ENCODE peak calls at places on chromosomes 7 and 10, in four cellular contexts. F, B, V and T are unnamed samples.

GRCh38 chr7:101882595-101883564 is 65.5 kb downstream of the CUX1 start:
- DNase-seq in B (peak; percentile 100), F (peak; percentile 97), V (peak; percentile 64), T (no peak)

GRCh38 chr7:27510550-27510949 is 152.1 kb downstream of the HIBADH start:
- DNase-seq in V (no peak), F (no peak), B (no peak), T (no peak)

GRCh38 chr10:78450807-78451485 is 417.3 kb downstream of the RPS24 start:
- DNase-seq in F (peak; percentile 73), V (no peak), B (no peak), T (no peak)

GRCh38 chr7:143435266-143435665 is 8.0 kb upstream of the TAS2R60 start:
- DNase-seq in V (no peak), B (peak; percentile 56), F (no peak), T (no peak)

GRCh38 chr10:132897516-132898381 is 44.6 kb downstream of the CFAP46 start:
- DNase-seq in F (no peak), V (no peak), B (no peak), T (peak; percentile 57)

GRCh38 chr10:43955002-43955596 is 306.4 kb upstream of the ZNF32 start:
- DNase-seq in F (no peak), B (no peak), V (no peak), T (no peak)

GRCh38 chr10:17084258-17084657 is 45.4 kb downstream of the CUBN start:
- DNase-seq in V (no peak), B (peak; percentile 46), F (no peak), T (no peak)

GRCh38 chr10:112471878-112472487 is 25.0 kb downstream of the VTI1A start:
- DNase-seq in V (peak; percentile 62), F (no peak), B (peak; percentile 72), T (no peak)

GRCh38 chr7:73647725-73648592 is 19.7 kb upstream of the VPS37D start:
- DNase-seq in B (peak; percentile 48), V (no peak), F (no peak), T (no peak)

GRCh38 chr10:132479024-132479602 is 58.5 kb upstream of the INPP5A start:
- DNase-seq in V (no peak), B (no peak), F (no peak), T (peak; percentile 43)

GRCh38 chr10:662686-663465 is 26.6 kb downstream of the DIP2C start:
- DNase-seq in F (no peak), V (no peak), B (no peak), T (no peak)

GRCh38 chr7:77426521-77427051 is 10.4 kb upstream of the GSAP start:
- DNase-seq in F (no peak), V (no peak), B (peak; percentile 79), T (no peak)

GRCh38 chr10:75555323-75555722 is 123.9 kb downstream of the LRMDA start:
- DNase-seq in B (no peak), F (no peak), V (no peak), T (no peak)

GRCh38 chr7:100430450-100431285 is 1.0 kb downstream of the MEPCE start:
- DNase-seq in F (peak; percentile 82), V (no peak), B (peak; percentile 55), T (peak; percentile 82)

GRCh38 chr7:2974093-2974819 is 69.4 kb downstream of the CARD11 start:
- DNase-seq in B (no peak), V (no peak), F (no peak), T (no peak)

GRCh38 chr7:112290065-112290464 is 83.6 kb downstream of the ZNF277 start:
- DNase-seq in F (no peak), V (no peak), B (peak; percentile 60), T (no peak)

GRCh38 chr10:17273403-17273802 is 45.4 kb downstream of the VIM start:
- DNase-seq in V (no peak), B (peak; percentile 73), F (no peak), T (no peak)

GRCh38 chr7:7918736-7919448 is 49.7 kb upstream of the GLCCI1 start:
- DNase-seq in F (no peak), B (no peak), V (peak; percentile 17), T (no peak)

GRCh38 chr7:30924624-30925023 is 13.0 kb downstream of the AQP1 start:
- DNase-seq in V (no peak), B (no peak), F (peak; percentile 36), T (no peak)

GRCh38 chr7:16271990-16272665 is 149.2 kb downstream of the CRPPA start:
- DNase-seq in F (no peak), B (peak; percentile 55), V (no peak), T (no peak)

GRCh38 chr7:49520971-49521370 is 252.5 kb upstream of the VWC2 start:
- DNase-seq in V (no peak), B (no peak), F (no peak), T (no peak)

GRCh38 chr10:35420044-35420443 is 83.7 kb downstream of the CCNY start:
- DNase-seq in B (peak; percentile 81), F (no peak), V (no peak), T (no peak)

GRCh38 chr7:151342811-151343210 is 1.2 kb downstream of the NUB1 start:
- DNase-seq in V (peak; percentile 32), F (no peak), B (peak; percentile 39), T (no peak)

GRCh38 chr10:75042292-75042974 is 69.0 kb upstream of the SAMD8 start:
- DNase-seq in V (no peak), B (peak; percentile 83), F (no peak), T (no peak)

GRCh38 chr10:132991706-132992432 is 49.5 kb upstream of the CFAP46 start:
- DNase-seq in B (no peak), F (no peak), V (no peak), T (no peak)

GRCh38 chr7:43462836-43463235 is 120.1 kb upstream of the STK17A start:
- DNase-seq in F (no peak), B (peak; percentile 61), V (no peak), T (no peak)

GRCh38 chr7:66379761-66380160 is 174.6 kb downstream of the TPST1 start:
- DNase-seq in V (no peak), F (no peak), B (peak; percentile 83), T (no peak)

GRCh38 chr7:1842321-1843221 is 172.5 kb downstream of the ELFN1 start:
- DNase-seq in F (no peak), V (no peak), B (no peak), T (peak; percentile 72)

GRCh38 chr10:130409346-130409745 is 273.2 kb downstream of the GLRX3 start:
- DNase-seq in V (no peak), F (no peak), B (no peak), T (no peak)

GRCh38 chr10:38118072-38118807 is 24.1 kb downstream of the ZNF37A start:
- DNase-seq in V (no peak), B (peak; percentile 43), F (no peak), T (no peak)

GRCh38 chr7:51045319-51046102 is 262.8 kb upstream of the GRB10 start:
- DNase-seq in V (no peak), F (no peak), B (peak; percentile 30), T (no peak)

GRCh38 chr7:304574-305409 is 14.8 kb downstream of the FOXL3 start:
- DNase-seq in V (no peak), B (no peak), F (no peak), T (no peak)

GRCh38 chr10:76920581-76920980 is 717.0 kb downstream of the KCNMA1 start:
- DNase-seq in F (no peak), B (no peak), V (no peak), T (no peak)

DNA sequence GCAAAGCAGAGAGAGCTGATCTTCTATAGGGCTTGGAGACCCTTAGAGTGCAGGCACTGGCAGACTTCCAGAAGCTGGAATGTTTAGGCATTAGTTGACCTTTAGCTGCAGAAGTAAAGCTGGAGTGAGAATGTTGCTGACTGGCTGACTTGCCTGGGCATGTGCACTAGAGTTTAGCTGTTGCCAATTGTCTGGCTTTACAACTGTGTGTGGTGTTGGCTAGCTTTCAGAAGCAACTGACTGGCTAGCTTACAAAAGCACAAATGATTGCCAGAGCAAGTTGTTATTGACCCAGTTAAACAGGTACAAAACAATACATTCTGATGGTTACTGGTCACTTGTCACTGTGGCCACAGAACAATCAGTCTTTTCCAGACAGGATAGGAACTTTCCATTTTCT is 25.1 kb downstream of the FAM13C start:
- DNase-seq in B (peak; percentile 63), F (peak; percentile 86), V (no peak), T (no peak)
- H3K4me1 ChIP-seq in B (peaks cover 21% of the 10 kb centered on the region), F (peaks cover 41% of the 10 kb centered on the region), V (no peaks in the 10 kb centered on the region), T (no peaks in the 10 kb centered on the region)

GRCh38 chr7:139299296-139299695 is 41.8 kb upstream of the FMC1 start:
- DNase-seq in B (no peak), F (no peak), V (no peak), T (no peak)

GRCh38 chr7:139300390-139300789 is 40.7 kb upstream of the FMC1 start:
- DNase-seq in B (no peak), V (no peak), F (no peak), T (no peak)

DNA sequence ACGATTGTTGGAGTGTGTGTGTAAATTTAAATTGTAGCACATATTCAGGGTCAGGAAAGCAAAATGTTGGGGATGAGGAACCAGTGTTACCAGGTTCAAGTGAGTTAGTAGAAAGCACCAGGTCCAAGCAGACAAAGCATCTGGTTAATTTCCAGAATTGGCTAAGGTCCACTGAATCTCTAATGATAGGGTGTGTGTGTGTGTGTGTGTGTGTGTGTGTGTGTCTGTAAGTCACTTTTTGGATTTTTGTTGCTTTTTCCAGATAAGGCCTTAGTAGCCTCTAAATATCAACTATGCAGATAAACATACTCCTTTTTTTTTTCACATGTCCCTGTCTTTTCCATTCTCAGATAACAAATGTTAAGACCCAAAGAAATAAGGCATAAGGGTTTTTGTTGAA is 36.6 kb upstream of the FMC1 start:
- DNase-seq in V (no peak), F (no peak), B (no peak), T (no peak)
- H3K4me1 ChIP-seq in V (no peaks in the 10 kb centered on the region), F (no peaks in the 10 kb centered on the region), B (no peaks in the 10 kb centered on the region), T (no peaks in the 10 kb centered on the region)

DNA sequence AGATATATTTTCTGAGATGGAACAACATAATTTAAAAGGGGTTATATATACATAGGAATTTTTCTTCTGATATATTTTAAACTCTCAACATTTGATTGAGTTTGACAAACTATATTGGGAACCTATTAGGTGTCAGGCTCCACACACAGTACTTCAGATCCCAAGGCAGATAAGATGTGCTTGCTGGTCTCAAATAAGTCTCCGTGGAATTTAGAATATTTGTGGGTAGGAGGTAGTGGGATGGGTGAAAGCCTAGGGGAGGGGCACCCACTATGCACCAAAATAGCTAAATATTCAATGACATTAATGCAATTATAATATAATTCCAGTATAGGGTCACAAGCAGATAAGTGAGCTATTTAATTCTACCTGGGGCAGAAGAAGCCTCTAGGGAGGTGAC is 81.5 kb downstream of the ARL4A start:
- DNase-seq in B (no peak), V (no peak), F (no peak), T (no peak)
- H3K4me1 ChIP-seq in B (peaks cover 48% of the 10 kb centered on the region), V (no peaks in the 10 kb centered on the region), F (no peaks in the 10 kb centered on the region), T (peaks cover 13% of the 10 kb centered on the region)

DNA sequence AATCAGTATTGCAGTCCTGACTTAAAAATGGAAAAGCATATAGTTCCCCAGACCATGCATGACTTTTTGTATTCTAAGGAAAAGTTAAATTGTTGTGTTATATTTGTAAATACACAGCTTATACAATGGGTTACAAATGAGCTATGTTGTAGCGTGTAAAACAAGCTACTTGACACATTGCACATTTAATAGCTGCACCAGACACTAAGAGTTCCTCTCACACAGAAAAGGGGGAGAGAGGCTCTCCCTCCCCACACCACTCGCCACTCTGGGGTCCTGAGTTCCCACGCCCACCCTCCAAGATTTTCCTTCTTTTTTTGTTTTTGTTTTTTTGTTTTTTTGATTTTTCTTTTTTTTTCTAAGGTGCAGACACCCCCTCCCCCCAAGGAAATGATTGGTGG is 6.3 kb downstream of the KLF6 start:
- DNase-seq in B (peak; percentile 42), V (no peak), F (peak; percentile 30), T (no peak)
- H3K4me1 ChIP-seq in B (peaks cover 56% of the 10 kb centered on the region), V (peaks cover 17% of the 10 kb centered on the region), F (peaks cover 75% of the 10 kb centered on the region), T (peaks cover 65% of the 10 kb centered on the region)

GRCh38 chr7:44990520-44991023 is 9.4 kb upstream of the CCM2 start:
- DNase-seq in B (peak; percentile 87), V (no peak), F (no peak), T (no peak)
- H3K4me1 ChIP-seq in B (peaks cover 25% of the 10 kb centered on the region), V (peaks cover 42% of the 10 kb centered on the region), F (peaks cover 26% of the 10 kb centered on the region), T (peaks cover 17% of the 10 kb centered on the region)